ENCODE peak calls at places on chromosomes 16 and 17, in four cellular contexts. One of them, this sample, is unnamed.

GRCh38 chr17:82350182-82351030 is 8.6 kb upstream of the TEX19 start:
- DNase-seq in fibroblast of the conjunctiva: no peak
- DNase-seq in Jurkat, Clone E6-1: no peak
- DNase-seq in brain microvascular endothelial cell: no peak
- DNase-seq in this sample: no peak

GRCh38 chr16:56860226-56861020 is 4.6 kb upstream of the SLC12A3 start:
- DNase-seq in fibroblast of the conjunctiva: no peak
- DNase-seq in Jurkat, Clone E6-1: peak; percentile 88
- DNase-seq in brain microvascular endothelial cell: no peak
- DNase-seq in this sample: no peak

GRCh38 chr17:80464486-80464885 is 11.9 kb downstream of the NPTX1 start:
- DNase-seq in Jurkat, Clone E6-1: no peak
- DNase-seq in brain microvascular endothelial cell: no peak
- DNase-seq in fibroblast of the conjunctiva: no peak
- DNase-seq in this sample: no peak

GRCh38 chr17:47785538-47786123 is 36.0 kb downstream of the OSBPL7 start:
- DNase-seq in Jurkat, Clone E6-1: peak; percentile 24
- DNase-seq in fibroblast of the conjunctiva: no peak
- DNase-seq in brain microvascular endothelial cell: no peak
- DNase-seq in this sample: peak; percentile 13

GRCh38 chr17:33725675-33726271 is 432.7 kb upstream of the ASIC2 start:
- DNase-seq in Jurkat, Clone E6-1: peak; percentile 8
- DNase-seq in brain microvascular endothelial cell: peak; percentile 17
- DNase-seq in fibroblast of the conjunctiva: no peak
- DNase-seq in this sample: no peak

GRCh38 chr17:68861602-68862001 is 93.6 kb downstream of the ABCA8 start:
- DNase-seq in Jurkat, Clone E6-1: no peak
- DNase-seq in fibroblast of the conjunctiva: no peak
- DNase-seq in brain microvascular endothelial cell: no peak
- DNase-seq in this sample: no peak

GRCh38 chr16:57590654-57591085 is 37.8 kb upstream of the ADGRG1 start:
- DNase-seq in brain microvascular endothelial cell: peak; percentile 71
- DNase-seq in Jurkat, Clone E6-1: no peak
- DNase-seq in fibroblast of the conjunctiva: no peak
- DNase-seq in this sample: peak; percentile 94

GRCh38 chr16:73254983-73255382 is 207.1 kb upstream of the ZFHX3 start:
- DNase-seq in brain microvascular endothelial cell: no peak
- DNase-seq in Jurkat, Clone E6-1: no peak
- DNase-seq in fibroblast of the conjunctiva: no peak
- DNase-seq in this sample: peak; percentile 81

GRCh38 chr17:55546481-55546880 is 35.2 kb upstream of the SMIM36 start:
- DNase-seq in fibroblast of the conjunctiva: no peak
- DNase-seq in Jurkat, Clone E6-1: no peak
- DNase-seq in brain microvascular endothelial cell: no peak
- DNase-seq in this sample: no peak

GRCh38 chr16:57245472-57246113 is 534 bp downstream of the ARL2BP start:
- DNase-seq in brain microvascular endothelial cell: no peak
- DNase-seq in Jurkat, Clone E6-1: no peak
- DNase-seq in fibroblast of the conjunctiva: no peak
- DNase-seq in this sample: no peak

GRCh38 chr16:87436225-87437172 is 44.4 kb downstream of the MAP1LC3B start:
- DNase-seq in brain microvascular endothelial cell: peak; percentile 64
- DNase-seq in Jurkat, Clone E6-1: peak; percentile 84
- DNase-seq in fibroblast of the conjunctiva: no peak
- DNase-seq in this sample: no peak

GRCh38 chr16:17571499-17572093 is 100.8 kb upstream of the XYLT1 start:
- DNase-seq in fibroblast of the conjunctiva: no peak
- DNase-seq in brain microvascular endothelial cell: no peak
- DNase-seq in Jurkat, Clone E6-1: no peak
- DNase-seq in this sample: no peak

GRCh38 chr17:71613996-71614395 is 506.8 kb upstream of the SOX9 start:
- DNase-seq in Jurkat, Clone E6-1: no peak
- DNase-seq in brain microvascular endothelial cell: no peak
- DNase-seq in fibroblast of the conjunctiva: no peak
- DNase-seq in this sample: no peak

This sample was measured in NCI-H226.